ENCODE peak calls at places on chromosomes 3 and 15, in ten cellular contexts. G, V, Y, E, Q, L, S, A, Z and J are unnamed samples.

GRCh38 chr3:11907667-11908660 is 61.3 kb upstream of the TAMM41 start:
- DNase-seq in Y (peak; percentile 2), G (no peak), E (no peak), Z (no peak), L (no peak), S (no peak), Q (no peak), V (peak; percentile 35), A (no peak), J (no peak)

GRCh38 chr3:107855710-107856109 is 235.1 kb downstream of the CD47 start:
- DNase-seq in Y (peak; percentile 51), V (no peak), E (peak; percentile 44), Q (no peak), A (peak; percentile 20), Z (no peak), L (no peak), G (no peak), S (no peak), J (no peak)

GRCh38 chr3:141553055-141553454 is 66.2 kb downstream of the RASA2 start:
- DNase-seq in Z (no peak), G (peak; percentile 18), Q (no peak), V (no peak), Y (peak; percentile 46), S (no peak), L (no peak), A (no peak), E (peak; percentile 23), J (no peak)

GRCh38 chr3:125679258-125679657 is 84.0 kb upstream of the OSBPL11 start:
- DNase-seq in Q (no peak), L (peak; percentile 36), Z (no peak), Y (no peak), S (no peak), A (no peak), G (no peak), E (no peak), V (no peak), J (no peak)

GRCh38 chr15:57376695-57377477 is 581 bp downstream of the CGNL1 start:
- DNase-seq in Y (peak; percentile 46), V (peak; percentile 59), E (no peak), L (peak; percentile 38), S (peak; percentile 25), A (peak; percentile 63), G (no peak), Z (no peak), Q (no peak), J (peak; percentile 32)

GRCh38 chr15:31905054-31905453 is 125.3 kb upstream of the CHRNA7 start:
- DNase-seq in V (peak; percentile 22), Y (no peak), S (no peak), Z (no peak), Q (no peak), A (peak; percentile 11), E (no peak), G (no peak), L (peak; percentile 10), J (no peak)

GRCh38 chr3:114079761-114080160 is 23.2 kb downstream of the QTRT2 start:
- DNase-seq in E (no peak), Z (no peak), G (no peak), L (no peak), Y (peak; percentile 32), S (no peak), V (no peak), A (no peak), Q (no peak), J (no peak)

GRCh38 chr15:94987085-94987484 is 755.7 kb downstream of the MCTP2 start:
- DNase-seq in E (no peak), G (no peak), S (no peak), L (no peak), Y (no peak), V (no peak), A (no peak), Z (no peak), Q (no peak), J (no peak)

GRCh38 chr15:85620321-85621044 is 174.2 kb downstream of the KLHL25 start:
- DNase-seq in V (no peak), Q (no peak), L (no peak), S (no peak), A (no peak), Y (peak; percentile 82), E (no peak), Z (no peak), G (peak; percentile 11), J (no peak)

GRCh38 chr15:33066584-33066983 is 127.9 kb downstream of the FMN1 start:
- DNase-seq in E (no peak), Y (no peak), V (no peak), L (no peak), Z (no peak), Q (no peak), G (no peak), A (no peak), S (no peak), J (no peak)

GRCh38 chr3:24496529-24497482 is 2.2 kb upstream of the THRB start:
- DNase-seq in S (peak; percentile 47), G (no peak), L (peak; percentile 89), Z (no peak), V (peak; percentile 64), E (peak; percentile 40), A (peak; percentile 56), Y (peak; percentile 69), Q (peak; percentile 72), J (peak; percentile 29)

GRCh38 chr15:62637498-62637897 is 405.0 kb upstream of the TPM1 start:
- DNase-seq in Y (no peak), Z (no peak), G (no peak), E (no peak), Q (no peak), L (peak; percentile 91), S (no peak), V (no peak), A (no peak), J (no peak)

GRCh38 chr3:52502808-52503350 is 7.7 kb downstream of the STAB1 start:
- DNase-seq in Y (no peak), G (no peak), S (no peak), V (no peak), L (no peak), E (no peak), Z (no peak), Q (no peak), A (no peak), J (no peak)

GRCh38 chr3:113698891-113699465 is 2.5 kb upstream of the USF3 start:
- DNase-seq in Y (peak; percentile 14), A (no peak), Q (no peak), V (peak; percentile 14), E (peak; percentile 21), Z (no peak), G (no peak), S (no peak), L (no peak), J (no peak)

GRCh38 chr15:69092159-69092558 is 68.3 kb upstream of the GLCE start:
- DNase-seq in A (no peak), E (no peak), Q (no peak), Y (peak; percentile 80), V (no peak), S (no peak), Z (no peak), G (no peak), L (no peak), J (no peak)

GRCh38 chr15:31325976-31326728 is 483 bp upstream of the KLF13 start:
- DNase-seq in G (peak; percentile 98), A (peak; percentile 98), S (peak; percentile 99), Q (peak; percentile 83), Z (peak; percentile 90), L (peak; percentile 97), E (peak; percentile 99), Y (peak; percentile 98), V (peak; percentile 98), J (peak; percentile 89)

GRCh38 chr15:81939604-81940440 is 106.0 kb downstream of the MEX3B start:
- DNase-seq in Q (no peak), A (no peak), Y (peak; percentile 70), V (peak; percentile 20), G (peak; percentile 25), L (peak; percentile 24), Z (peak; percentile 15), E (peak; percentile 69), S (peak; percentile 36), J (no peak)

GRCh38 chr3:187677604-187678003 is 7.4 kb upstream of the SST start:
- DNase-seq in V (no peak), Q (no peak), Z (no peak), E (no peak), L (no peak), G (no peak), S (no peak), Y (no peak), A (no peak), J (no peak)

DNA sequence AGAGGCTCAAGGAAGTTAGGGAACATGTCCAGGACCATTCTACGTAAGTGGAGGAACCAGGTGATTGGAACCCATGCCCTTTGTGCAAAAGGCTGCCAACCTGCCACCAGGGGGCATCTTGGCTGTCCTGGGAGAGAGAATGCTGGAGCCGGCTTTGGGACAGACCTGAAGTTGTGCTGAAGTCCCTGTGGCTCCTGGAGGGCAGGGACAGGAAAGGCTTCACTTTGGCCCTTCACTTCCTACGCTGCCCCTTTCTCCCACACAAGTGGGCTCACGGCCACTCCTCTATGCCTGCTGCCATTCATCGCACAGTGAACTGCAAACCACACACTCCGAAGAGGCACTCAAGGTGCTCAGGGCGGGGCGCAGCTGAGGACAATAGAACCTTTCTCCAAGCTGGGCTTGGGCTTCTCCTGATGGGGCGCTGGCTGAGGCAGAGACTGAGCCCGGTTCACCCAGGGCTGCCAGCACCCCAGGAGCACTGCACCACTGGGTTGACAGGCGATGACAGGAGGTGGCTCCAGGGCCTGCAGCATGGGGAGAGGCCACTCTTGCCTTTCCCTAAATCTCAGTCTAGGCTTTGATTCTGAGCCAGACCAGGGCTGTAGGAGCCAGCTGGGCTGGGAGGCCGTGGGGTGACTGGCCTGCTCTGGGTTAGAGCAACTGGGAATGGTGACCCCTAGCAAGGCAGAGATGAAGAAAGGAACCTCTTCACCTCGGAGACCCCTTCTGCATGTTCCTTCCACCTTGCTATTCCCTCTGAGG is 8.4 kb downstream of the SHF start:
- DNase-seq in Y (no peak), Z (no peak), S (no peak), V (no peak), Q (no peak), E (peak; percentile 66), A (peak; percentile 47), L (peak; percentile 57), G (peak; percentile 20), J (no peak)
- TF ChIP-seq CTCF in Y (peak; percentile 49), Z (peak; percentile 69), S (peak; percentile 55), V (peak; percentile 32), Q (peak; percentile 41), E (peak; percentile 71), A (peak; percentile 47), L (peak; percentile 77), G (peak; percentile 59), J (no peak)

GRCh38 chr15:92079047-92079446 is 225.5 kb downstream of the SLCO3A1 start:
- DNase-seq in A (no peak), Z (no peak), L (peak; percentile 53), Q (no peak), Y (peak; percentile 22), E (peak; percentile 54), V (no peak), G (peak; percentile 24), S (no peak), J (no peak)
- TF ChIP-seq CTCF in A (peak; percentile 35), Z (peak; percentile 61), L (peak; percentile 60), Q (no peak), Y (peak; percentile 33), E (peak; percentile 49), V (peak; percentile 13), G (peak; percentile 55), S (peak; percentile 43), J (no peak)

GRCh38 chr3:131228522-131228921 is 153.1 kb upstream of the NUDT16 start:
- DNase-seq in L (no peak), Q (no peak), Y (no peak), V (no peak), G (no peak), A (peak; percentile 36), Z (no peak), S (no peak), E (no peak), J (no peak)
- TF ChIP-seq CTCF in L (no peak), Q (no peak), Y (no peak), V (no peak), G (no peak), A (no peak), Z (no peak), S (no peak), E (no peak), J (no peak)

GRCh38 chr15:96353931-96354730 is 23.6 kb downstream of the NR2F2 start:
- DNase-seq in A (no peak), V (peak; percentile 76), Y (peak; percentile 75), S (peak; percentile 75), L (no peak), G (no peak), E (no peak), Q (no peak), Z (no peak), J (no peak)
- TF ChIP-seq CTCF in A (peak; percentile 85), V (peak; percentile 33), Y (peak; percentile 70), S (peak; percentile 62), L (peak; percentile 26), G (no peak), E (no peak), Q (no peak), Z (peak; percentile 59), J (peak; percentile 45)